ENCODE peak calls at places on chromosomes 6 and 20, in four cellular contexts. T is HEK293T, G is choroid plexus epithelial cell, Z is NAMALWA. B is an unnamed sample.

GRCh38 chr6:52984247-52984646 is 10.8 kb downstream of the GSTA4 start:
- DNase-seq in T (no peak), G (peak; percentile 3), Z (peak; percentile 50), B (no peak)

GRCh38 chr20:63539441-63540370 is 2.5 kb upstream of the PTK6 start:
- DNase-seq in T (no peak), G (no peak), Z (no peak), B (no peak)

GRCh38 chr6:35924146-35924545 is 3.2 kb upstream of the SRPK1 start:
- DNase-seq in T (no peak), G (no peak), Z (no peak), B (no peak)

GRCh38 chr6:41939848-41940758 is 1.5 kb downstream of the CCND3 start:
- DNase-seq in T (no peak), G (peak; percentile 53), Z (peak; percentile 55), B (peak; percentile 32)

GRCh38 chr6:15950962-15951569 is 177.8 kb upstream of the MYLIP start:
- DNase-seq in T (no peak), G (no peak), Z (no peak), B (no peak)

GRCh38 chr6:7341989-7342742 is 29.2 kb upstream of the SSR1 start:
- DNase-seq in T (no peak), G (no peak), Z (no peak), B (no peak)

GRCh38 chr6:105985098-105985815 is 100.9 kb upstream of the PRDM1 start:
- DNase-seq in T (no peak), G (peak; percentile 13), Z (no peak), B (no peak)

GRCh38 chr6:74050921-74051320 is 354.9 kb downstream of the CD109 start:
- DNase-seq in T (no peak), G (no peak), Z (no peak), B (no peak)

GRCh38 chr20:59104848-59105247 is 58.8 kb upstream of the ZNF831 start:
- DNase-seq in T (no peak), G (no peak), Z (no peak), B (no peak)

GRCh38 chr6:422423-423061 is 31.0 kb downstream of the IRF4 start:
- DNase-seq in T (no peak), G (peak; percentile 99), Z (no peak), B (peak; percentile 90)

GRCh38 chr6:34515473-34516387 is 40.4 kb downstream of the SPDEF start:
- DNase-seq in T (no peak), G (no peak), Z (no peak), B (no peak)

GRCh38 chr6:15026832-15027231 is 219.0 kb upstream of the JARID2 start:
- DNase-seq in T (no peak), G (peak; percentile 59), Z (no peak), B (no peak)

GRCh38 chr6:144277605-144278227 is 7.4 kb upstream of the UTRN start:
- DNase-seq in T (no peak), G (no peak), Z (no peak), B (no peak)

GRCh38 chr20:5642155-5642981 is 107.8 kb upstream of the SHLD1 start:
- DNase-seq in T (no peak), G (peak; percentile 56), Z (no peak), B (no peak)

B was measured in skeletal muscle cell.